ENCODE peak calls at places on chromosomes 11 and 22, in eight cellular contexts. One of them, this sample, is unnamed.

GRCh38 chr11:10160350-10160749 is 133.7 kb downstream of the SBF2 start:
- DNase-seq in aorta: no peak
- DNase-seq in CD4-positive, alpha-beta T cell: no peak
- DNase-seq in body of pancreas: no peak
- DNase-seq in CD8-positive, alpha-beta memory T cell: no peak
- DNase-seq in psoas muscle: no peak
- DNase-seq in stomach: no peak
- DNase-seq in AG04450: no peak
- DNase-seq in this sample: no peak

GRCh38 chr11:79088967-79089366 is 351.9 kb downstream of the TENM4 start:
- DNase-seq in body of pancreas: no peak
- DNase-seq in stomach: no peak
- DNase-seq in CD8-positive, alpha-beta memory T cell: no peak
- DNase-seq in aorta: no peak
- DNase-seq in CD4-positive, alpha-beta T cell: no peak
- DNase-seq in AG04450: no peak
- DNase-seq in psoas muscle: no peak
- DNase-seq in this sample: no peak

GRCh38 chr11:14414470-14415461 is 55.8 kb upstream of the RRAS2 start:
- DNase-seq in psoas muscle: no peak
- DNase-seq in CD4-positive, alpha-beta T cell: peak; percentile 59
- DNase-seq in aorta: no peak
- DNase-seq in stomach: no peak
- DNase-seq in CD8-positive, alpha-beta memory T cell: peak; percentile 47
- DNase-seq in body of pancreas: no peak
- DNase-seq in AG04450: no peak
- DNase-seq in this sample: peak; percentile 66

GRCh38 chr11:64545605-64546004 is 45.4 kb upstream of the SLC22A12 start:
- DNase-seq in psoas muscle: no peak
- DNase-seq in body of pancreas: no peak
- DNase-seq in aorta: peak; percentile 91
- DNase-seq in stomach: no peak
- DNase-seq in AG04450: peak; percentile 21
- DNase-seq in CD8-positive, alpha-beta memory T cell: no peak
- DNase-seq in CD4-positive, alpha-beta T cell: no peak
- DNase-seq in this sample: no peak

GRCh38 chr11:27291302-27291889 is 71.6 kb downstream of the CCDC34 start:
- DNase-seq in aorta: no peak
- DNase-seq in body of pancreas: peak; percentile 24
- DNase-seq in AG04450: no peak
- DNase-seq in CD4-positive, alpha-beta T cell: no peak
- DNase-seq in psoas muscle: no peak
- DNase-seq in CD8-positive, alpha-beta memory T cell: no peak
- DNase-seq in stomach: peak; percentile 55
- DNase-seq in this sample: no peak

GRCh38 chr11:61056566-61056965 is 45.7 kb upstream of the CD5 start:
- DNase-seq in AG04450: no peak
- DNase-seq in aorta: no peak
- DNase-seq in body of pancreas: peak; percentile 54
- DNase-seq in psoas muscle: no peak
- DNase-seq in CD4-positive, alpha-beta T cell: no peak
- DNase-seq in stomach: no peak
- DNase-seq in CD8-positive, alpha-beta memory T cell: no peak
- DNase-seq in this sample: no peak

GRCh38 chr11:14336507-14337503 is 22.2 kb downstream of the RRAS2 start:
- DNase-seq in CD4-positive, alpha-beta T cell: no peak
- DNase-seq in aorta: no peak
- DNase-seq in stomach: no peak
- DNase-seq in psoas muscle: no peak
- DNase-seq in body of pancreas: no peak
- DNase-seq in CD8-positive, alpha-beta memory T cell: no peak
- DNase-seq in AG04450: peak; percentile 82
- DNase-seq in this sample: no peak

GRCh38 chr11:2378527-2379210 is 1.6 kb downstream of the CD81 start:
- DNase-seq in CD4-positive, alpha-beta T cell: no peak
- DNase-seq in psoas muscle: peak; percentile 68
- DNase-seq in aorta: no peak
- DNase-seq in AG04450: peak; percentile 42
- DNase-seq in stomach: no peak
- DNase-seq in CD8-positive, alpha-beta memory T cell: no peak
- DNase-seq in body of pancreas: peak; percentile 44
- DNase-seq in this sample: no peak

GRCh38 chr11:115885446-115885978 is 381.3 kb upstream of the CADM1 start:
- DNase-seq in stomach: no peak
- DNase-seq in psoas muscle: no peak
- DNase-seq in CD8-positive, alpha-beta memory T cell: no peak
- DNase-seq in CD4-positive, alpha-beta T cell: no peak
- DNase-seq in aorta: no peak
- DNase-seq in body of pancreas: no peak
- DNase-seq in AG04450: no peak
- DNase-seq in this sample: no peak

GRCh38 chr11:33942954-33943353 is 51.1 kb upstream of the LMO2 start:
- DNase-seq in body of pancreas: peak; percentile 9
- DNase-seq in CD8-positive, alpha-beta memory T cell: no peak
- DNase-seq in stomach: no peak
- DNase-seq in aorta: peak; percentile 80
- DNase-seq in psoas muscle: peak; percentile 60
- DNase-seq in AG04450: no peak
- DNase-seq in CD4-positive, alpha-beta T cell: no peak
- DNase-seq in this sample: no peak

GRCh38 chr11:114180301-114181055 is 115.7 kb upstream of the NNMT start:
- DNase-seq in body of pancreas: peak; percentile 89
- DNase-seq in stomach: peak; percentile 77
- DNase-seq in CD8-positive, alpha-beta memory T cell: no peak
- DNase-seq in psoas muscle: peak; percentile 30
- DNase-seq in CD4-positive, alpha-beta T cell: no peak
- DNase-seq in AG04450: no peak
- DNase-seq in aorta: peak; percentile 79
- DNase-seq in this sample: no peak

GRCh38 chr11:70849031-70849430 is 403.3 kb downstream of the SHANK2 start:
- DNase-seq in body of pancreas: no peak
- DNase-seq in stomach: no peak
- DNase-seq in psoas muscle: no peak
- DNase-seq in aorta: no peak
- DNase-seq in CD8-positive, alpha-beta memory T cell: no peak
- DNase-seq in AG04450: no peak
- DNase-seq in CD4-positive, alpha-beta T cell: no peak
- DNase-seq in this sample: no peak

GRCh38 chr11:75140269-75141138 is 10.4 kb upstream of the SLCO2B1 start:
- DNase-seq in CD4-positive, alpha-beta T cell: peak; percentile 79
- DNase-seq in AG04450: no peak
- DNase-seq in CD8-positive, alpha-beta memory T cell: peak; percentile 72
- DNase-seq in aorta: peak; percentile 90
- DNase-seq in stomach: peak; percentile 75
- DNase-seq in body of pancreas: peak; percentile 82
- DNase-seq in psoas muscle: peak; percentile 69
- DNase-seq in this sample: peak; percentile 75

GRCh38 chr22:41561335-41561734 is 525 bp downstream of the CSDC2 start:
- DNase-seq in AG04450: no peak
- DNase-seq in CD8-positive, alpha-beta memory T cell: no peak
- DNase-seq in psoas muscle: no peak
- DNase-seq in CD4-positive, alpha-beta T cell: no peak
- DNase-seq in body of pancreas: peak; percentile 38
- DNase-seq in stomach: no peak
- DNase-seq in aorta: no peak
- DNase-seq in this sample: no peak

GRCh38 chr11:74559934-74560309 is 32.5 kb upstream of the POLD3 start:
- DNase-seq in body of pancreas: no peak
- DNase-seq in AG04450: no peak
- DNase-seq in psoas muscle: no peak
- DNase-seq in stomach: no peak
- DNase-seq in CD4-positive, alpha-beta T cell: no peak
- DNase-seq in CD8-positive, alpha-beta memory T cell: no peak
- DNase-seq in aorta: no peak
- DNase-seq in this sample: no peak

GRCh38 chr11:44780940-44781631 is 54.3 kb downstream of the TSPAN18 start:
- DNase-seq in aorta: peak; percentile 67
- DNase-seq in stomach: no peak
- DNase-seq in psoas muscle: peak; percentile 33
- DNase-seq in body of pancreas: peak; percentile 14
- DNase-seq in CD8-positive, alpha-beta memory T cell: no peak
- DNase-seq in AG04450: no peak
- DNase-seq in CD4-positive, alpha-beta T cell: no peak
- DNase-seq in this sample: no peak

GRCh38 chr11:3894128-3894731 is 38.8 kb downstream of the STIM1 start:
- DNase-seq in CD8-positive, alpha-beta memory T cell: no peak
- DNase-seq in AG04450: no peak
- DNase-seq in body of pancreas: no peak
- DNase-seq in CD4-positive, alpha-beta T cell: no peak
- DNase-seq in aorta: no peak
- DNase-seq in stomach: no peak
- DNase-seq in psoas muscle: peak; percentile 37
- DNase-seq in this sample: no peak

GRCh38 chr11:4459470-4459869 is 10.4 kb downstream of the OR52K2 start:
- DNase-seq in psoas muscle: peak; percentile 23
- DNase-seq in stomach: no peak
- DNase-seq in aorta: no peak
- DNase-seq in CD8-positive, alpha-beta memory T cell: no peak
- DNase-seq in AG04450: no peak
- DNase-seq in CD4-positive, alpha-beta T cell: no peak
- DNase-seq in body of pancreas: peak; percentile 13
- DNase-seq in this sample: no peak

DNA sequence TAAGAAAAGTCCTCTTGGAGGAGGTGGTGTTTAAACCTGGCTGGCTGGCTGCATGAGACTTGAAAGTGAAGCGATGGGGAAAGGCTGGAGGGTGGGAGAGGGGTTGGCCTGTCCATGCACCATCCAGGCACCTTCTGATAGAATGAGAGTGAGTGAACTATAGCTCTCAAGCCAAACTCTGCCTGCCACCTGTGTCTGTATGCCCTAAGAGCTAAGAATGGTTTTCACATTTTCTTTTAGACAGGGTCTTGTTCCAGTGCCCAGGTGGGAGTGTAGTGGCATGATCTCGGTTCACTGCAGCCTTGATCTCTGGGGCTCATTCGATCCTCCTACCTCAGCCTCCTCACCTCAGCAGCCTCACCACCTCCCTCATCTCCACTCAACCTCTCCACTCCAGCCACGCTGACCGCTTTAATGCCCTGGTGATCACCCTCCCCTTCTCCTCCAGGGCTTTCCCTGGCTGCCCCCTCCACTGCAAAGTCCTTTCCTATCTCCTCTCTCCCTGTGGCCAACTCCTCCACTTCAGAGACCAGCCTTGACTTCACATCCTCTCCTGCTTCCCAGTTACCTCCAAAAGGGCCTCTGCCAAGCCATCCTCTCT is 38.3 kb upstream of the DKK3 start:
- DNase-seq in stomach: no peak
- DNase-seq in AG04450: no peak
- DNase-seq in psoas muscle: no peak
- DNase-seq in body of pancreas: no peak
- DNase-seq in aorta: no peak
- DNase-seq in CD4-positive, alpha-beta T cell: no peak
- DNase-seq in CD8-positive, alpha-beta memory T cell: no peak
- DNase-seq in this sample: no peak
- H3K27ac ChIP-seq in stomach: no peak overlapping the region
- H3K27ac ChIP-seq in AG04450: peak overlapping the region; percentile 31
- H3K27ac ChIP-seq in psoas muscle: no peak overlapping the region
- H3K27ac ChIP-seq in body of pancreas: no peak overlapping the region
- H3K27ac ChIP-seq in aorta: no peak overlapping the region
- H3K27ac ChIP-seq in CD4-positive, alpha-beta T cell: no peak overlapping the region
- H3K27ac ChIP-seq in CD8-positive, alpha-beta memory T cell: no peak overlapping the region
- H3K27ac ChIP-seq in this sample: no peak overlapping the region

DNA sequence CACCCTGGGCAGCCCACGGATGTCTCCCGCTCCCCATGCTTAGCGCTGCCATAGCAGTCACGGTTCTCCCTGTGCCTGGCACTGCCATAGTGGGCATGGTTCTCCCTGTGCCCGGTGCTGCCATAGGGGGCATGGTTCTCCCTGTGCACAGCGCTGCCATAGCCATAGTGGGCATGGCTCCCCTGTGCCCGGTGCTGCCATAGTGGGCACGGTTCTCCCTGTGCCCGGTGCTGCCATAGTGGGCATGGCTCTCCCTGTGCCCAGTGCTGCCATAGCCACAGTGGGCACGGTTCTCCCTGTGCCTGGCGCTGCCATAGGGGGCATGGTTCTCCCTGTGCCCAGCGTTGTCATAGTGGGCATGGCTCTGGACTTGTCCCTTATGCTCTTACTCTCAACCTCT is 19.9 kb upstream of the ARAP1 start:
- DNase-seq in aorta: no peak
- DNase-seq in stomach: no peak
- DNase-seq in CD8-positive, alpha-beta memory T cell: no peak
- DNase-seq in psoas muscle: no peak
- DNase-seq in CD4-positive, alpha-beta T cell: no peak
- DNase-seq in AG04450: no peak
- DNase-seq in body of pancreas: no peak
- DNase-seq in this sample: no peak
- H3K27ac ChIP-seq in aorta: no peak overlapping the region
- H3K27ac ChIP-seq in stomach: peak overlapping the region; percentile 14
- H3K27ac ChIP-seq in CD8-positive, alpha-beta memory T cell: no peak overlapping the region
- H3K27ac ChIP-seq in psoas muscle: no peak overlapping the region
- H3K27ac ChIP-seq in CD4-positive, alpha-beta T cell: no peak overlapping the region
- H3K27ac ChIP-seq in AG04450: peak overlapping the region; percentile 39
- H3K27ac ChIP-seq in body of pancreas: no peak overlapping the region
- H3K27ac ChIP-seq in this sample: no peak overlapping the region

GRCh38 chr11:128465946-128466688 is 121.2 kb downstream of the ETS1 start:
- DNase-seq in stomach: no peak
- DNase-seq in body of pancreas: no peak
- DNase-seq in aorta: peak; percentile 74
- DNase-seq in psoas muscle: no peak
- DNase-seq in AG04450: no peak
- DNase-seq in CD8-positive, alpha-beta memory T cell: no peak
- DNase-seq in CD4-positive, alpha-beta T cell: no peak
- DNase-seq in this sample: no peak
- H3K27ac ChIP-seq in stomach: peak overlapping the region; percentile 59
- H3K27ac ChIP-seq in body of pancreas: no peak overlapping the region
- H3K27ac ChIP-seq in aorta: peak overlapping the region; percentile 8
- H3K27ac ChIP-seq in psoas muscle: peak overlapping the region; percentile 51
- H3K27ac ChIP-seq in AG04450: no peak overlapping the region
- H3K27ac ChIP-seq in CD8-positive, alpha-beta memory T cell: peak overlapping the region; percentile 38
- H3K27ac ChIP-seq in CD4-positive, alpha-beta T cell: peak overlapping the region; percentile 94
- H3K27ac ChIP-seq in this sample: peak overlapping the region; percentile 68

GRCh38 chr11:46278387-46279173 is 1.1 kb downstream of the CREB3L1 start:
- DNase-seq in psoas muscle: peak; percentile 58
- DNase-seq in AG04450: no peak
- DNase-seq in CD8-positive, alpha-beta memory T cell: no peak
- DNase-seq in stomach: peak; percentile 80
- DNase-seq in CD4-positive, alpha-beta T cell: no peak
- DNase-seq in aorta: peak; percentile 85
- DNase-seq in body of pancreas: peak; percentile 81
- DNase-seq in this sample: no peak

GRCh38 chr11:46275964-46276641 is 1.4 kb upstream of the CREB3L1 start:
- DNase-seq in CD8-positive, alpha-beta memory T cell: no peak
- DNase-seq in CD4-positive, alpha-beta T cell: no peak
- DNase-seq in body of pancreas: peak; percentile 92
- DNase-seq in aorta: no peak
- DNase-seq in stomach: peak; percentile 90
- DNase-seq in psoas muscle: no peak
- DNase-seq in AG04450: no peak
- DNase-seq in this sample: no peak

GRCh38 chr11:46277313-46277622 is 194 bp upstream of the CREB3L1 start:
- DNase-seq in CD4-positive, alpha-beta T cell: no peak
- DNase-seq in stomach: no peak
- DNase-seq in CD8-positive, alpha-beta memory T cell: no peak
- DNase-seq in aorta: no peak
- DNase-seq in psoas muscle: no peak
- DNase-seq in body of pancreas: peak; percentile 91
- DNase-seq in AG04450: no peak
- DNase-seq in this sample: no peak

GRCh38 chr11:46279393-46280099 is 2.1 kb downstream of the CREB3L1 start:
- DNase-seq in CD8-positive, alpha-beta memory T cell: no peak
- DNase-seq in CD4-positive, alpha-beta T cell: no peak
- DNase-seq in aorta: peak; percentile 77
- DNase-seq in stomach: peak; percentile 58
- DNase-seq in body of pancreas: peak; percentile 57
- DNase-seq in AG04450: no peak
- DNase-seq in psoas muscle: peak; percentile 62
- DNase-seq in this sample: no peak

GRCh38 chr11:46277623-46278386 is at the start of gene CREB3L1:
- DNase-seq in AG04450: no peak
- DNase-seq in CD8-positive, alpha-beta memory T cell: no peak
- DNase-seq in stomach: peak; percentile 91
- DNase-seq in CD4-positive, alpha-beta T cell: no peak
- DNase-seq in aorta: peak; percentile 82
- DNase-seq in psoas muscle: peak; percentile 66
- DNase-seq in body of pancreas: peak; percentile 47
- DNase-seq in this sample: no peak
- H3K27ac ChIP-seq in AG04450: peak within 1 kb of the TSS; percentile 91
- H3K27ac ChIP-seq in CD8-positive, alpha-beta memory T cell: peak within 1 kb of the TSS; percentile 72
- H3K27ac ChIP-seq in stomach: peak within 1 kb of the TSS; percentile 93
- H3K27ac ChIP-seq in CD4-positive, alpha-beta T cell: no peak within 1 kb of the TSS
- H3K27ac ChIP-seq in aorta: no peak within 1 kb of the TSS
- H3K27ac ChIP-seq in psoas muscle: no peak within 1 kb of the TSS
- H3K27ac ChIP-seq in body of pancreas: peak within 1 kb of the TSS; percentile 96
- H3K27ac ChIP-seq in this sample: no peak within 1 kb of the TSS

This sample was measured in CD8-positive, alpha-beta T cell.